ENCODE peak calls at places on chromosomes 12 and 14, in four cellular contexts. E is left lung; O is prostate gland; H is CD4-positive, CD25-positive, alpha-beta regulatory T cell. S is an unnamed sample.

GRCh38 chr12:62468394-62468793 is 1.8 kb downstream of the MON2 start:
- DNase-seq in H (no peak), E (no peak), O (no peak), S (no peak)

GRCh38 chr12:63753743-63754142 is 26.0 kb upstream of the RXYLT1 start:
- DNase-seq in H (no peak), E (no peak), O (no peak), S (no peak)

GRCh38 chr12:116818341-116818856 is 62.8 kb downstream of the HRK start:
- DNase-seq in O (peak; percentile 36), E (no peak), H (no peak), S (no peak)

GRCh38 chr12:53097564-53098353 is at the start of gene IGFBP6:
- DNase-seq in O (no peak), H (peak; percentile 49), E (peak; percentile 90), S (peak; percentile 89)

GRCh38 chr14:57295261-57295660 is 26.5 kb downstream of the AP5M1 start:
- DNase-seq in E (no peak), O (no peak), H (no peak), S (no peak)

GRCh38 chr14:32208490-32208889 is 5.4 kb upstream of the RNU6-8 start:
- DNase-seq in H (no peak), O (no peak), E (no peak), S (no peak)

GRCh38 chr14:87522575-87522974 is 470.4 kb downstream of the GALC start:
- DNase-seq in H (no peak), E (no peak), O (no peak), S (peak; percentile 14)

GRCh38 chr12:6169107-6169440 is 31.1 kb upstream of the CD9 start:
- DNase-seq in E (no peak), H (no peak), O (no peak), S (no peak)

GRCh38 chr14:54348001-54348611 is 48.7 kb upstream of the CDKN3 start:
- DNase-seq in H (no peak), O (peak; percentile 43), E (no peak), S (no peak)

GRCh38 chr14:63510538-63510937 is 32.6 kb downstream of the PPP2R5E start:
- DNase-seq in H (no peak), E (no peak), O (no peak), S (no peak)

GRCh38 chr14:39946796-39947195 is 514.6 kb upstream of the FBXO33 start:
- DNase-seq in O (no peak), E (no peak), H (no peak), S (no peak)

GRCh38 chr12:27244680-27245005 is 557 bp downstream of the STK38L start:
- DNase-seq in O (no peak), H (no peak), E (no peak), S (no peak)

GRCh38 chr14:104554088-104554607 is 25.4 kb upstream of the C14orf180 start:
- DNase-seq in O (no peak), H (no peak), E (peak; percentile 65), S (no peak)

GRCh38 chr12:26746315-26746714 is 86.7 kb downstream of the ITPR2 start:
- DNase-seq in O (no peak), H (no peak), E (no peak), S (no peak)

GRCh38 chr14:59317782-59318505 is 129.5 kb downstream of the DAAM1 start:
- DNase-seq in O (no peak), H (no peak), E (no peak), S (no peak)

GRCh38 chr12:15688202-15688736 is 100.9 kb downstream of the EPS8 start:
- DNase-seq in E (peak; percentile 60), O (no peak), H (no peak), S (no peak)

GRCh38 chr12:57604454-57605307 is at the start of gene DTX3:
- DNase-seq in H (peak; percentile 23), O (peak; percentile 66), E (no peak), S (no peak)

GRCh38 chr12:106157802-106158201 is 19.0 kb upstream of the NUAK1 start:
- DNase-seq in O (no peak), E (no peak), H (no peak), S (no peak)

GRCh38 chr12:93514853-93515252 is 47.5 kb downstream of the MRPL42 start:
- DNase-seq in H (no peak), O (no peak), E (no peak), S (no peak)

GRCh38 chr12:30507576-30507975 is 188.1 kb downstream of the IPO8 start:
- DNase-seq in H (no peak), O (no peak), E (no peak), S (no peak)

GRCh38 chr14:51668870-51669269 is 17.2 kb downstream of the FRMD6 start:
- DNase-seq in O (no peak), H (no peak), E (no peak), S (no peak)

GRCh38 chr12:128449146-128449894 is 182.3 kb downstream of the TMEM132C start:
- DNase-seq in E (no peak), H (no peak), O (no peak), S (no peak)

GRCh38 chr14:55889124-55889523 is 229.1 kb upstream of the PELI2 start:
- DNase-seq in H (no peak), O (peak; percentile 91), E (no peak), S (no peak)
- H3K27ac ChIP-seq in H (no peak overlapping the region), O (peak overlapping the region; percentile 53), E (no peak overlapping the region), S (no peak overlapping the region)

DNA sequence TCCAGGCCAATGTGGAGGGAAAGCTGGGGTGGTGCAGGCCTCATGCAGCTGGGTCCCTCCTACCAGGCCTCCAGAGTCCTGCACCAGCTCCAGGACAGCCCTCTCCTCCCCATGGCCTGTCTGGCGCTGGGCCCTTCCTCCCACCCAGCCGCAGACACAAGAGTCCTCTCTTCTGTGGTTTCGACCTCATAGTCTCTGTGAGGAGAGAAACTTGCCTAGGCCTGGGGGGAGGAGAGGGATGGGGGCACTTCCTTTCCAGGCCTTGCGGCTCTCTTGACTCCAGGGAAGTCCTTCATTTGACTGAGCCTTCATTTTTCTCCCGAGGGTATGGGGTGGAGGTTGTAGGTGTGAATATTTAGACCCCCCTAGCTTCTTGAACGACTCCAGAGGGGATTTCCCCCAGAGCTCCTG is 2.3 kb downstream of the MMP14 start:
- DNase-seq in H (no peak), E (no peak), O (no peak), S (no peak)
- H3K27ac ChIP-seq in H (no peak overlapping the region), E (peak overlapping the region; percentile 95), O (peak overlapping the region; percentile 92), S (peak overlapping the region; percentile 87)

GRCh38 chr12:11824069-11824468 is 174.6 kb downstream of the ETV6 start:
- DNase-seq in O (no peak), E (no peak), H (no peak), S (no peak)

GRCh38 chr12:11823593-11823992 is 174.1 kb downstream of the ETV6 start:
- DNase-seq in H (no peak), E (no peak), O (no peak), S (no peak)

GRCh38 chr12:11824736-11825135 is 175.3 kb downstream of the ETV6 start:
- DNase-seq in E (no peak), O (no peak), H (no peak), S (no peak)

GRCh38 chr12:11826607-11827006 is 177.1 kb downstream of the ETV6 start:
- DNase-seq in E (no peak), H (no peak), O (no peak), S (no peak)

DNA sequence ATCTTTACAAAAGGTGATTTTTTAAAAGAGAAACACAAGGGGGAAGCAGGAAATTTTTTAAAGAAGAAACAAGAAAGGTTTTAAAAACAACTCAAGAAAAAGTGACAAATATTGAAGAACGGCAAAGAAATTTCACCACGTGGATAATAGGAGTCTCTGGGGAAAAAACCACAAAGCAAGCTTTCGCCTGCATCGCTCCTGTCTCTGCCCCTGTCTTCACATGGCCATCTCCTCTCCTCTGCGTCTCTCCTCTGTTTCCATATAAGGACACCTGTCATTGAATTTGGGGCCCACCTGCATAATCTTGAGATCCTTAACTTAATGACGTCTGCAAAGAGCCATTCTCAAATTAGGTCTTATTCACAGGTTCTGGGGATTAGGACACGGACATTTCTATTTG is 175.8 kb downstream of the ETV6 start:
- DNase-seq in E (no peak), O (no peak), H (no peak), S (no peak)
- H3K27ac ChIP-seq in E (no peak overlapping the region), O (no peak overlapping the region), H (no peak overlapping the region), S (no peak overlapping the region)

GRCh38 chr12:112948806-112949205 is 10.5 kb downstream of the OAS3 start:
- DNase-seq in O (no peak), E (no peak), H (no peak), S (no peak)

GRCh38 chr12:112946236-112947000 is 8.1 kb downstream of the OAS3 start:
- DNase-seq in H (no peak), E (no peak), O (no peak), S (no peak)

GRCh38 chr12:112947761-112948160 is 9.5 kb downstream of the OAS3 start:
- DNase-seq in E (no peak), O (no peak), H (no peak), S (no peak)

GRCh38 chr12:112945515-112945914 is 7.2 kb downstream of the OAS3 start:
- DNase-seq in H (no peak), E (no peak), O (no peak), S (no peak)

GRCh38 chr12:112947314-112947713 is 9.0 kb downstream of the OAS3 start:
- DNase-seq in O (no peak), E (no peak), H (no peak), S (no peak)
- H3K27ac ChIP-seq in O (no peak overlapping the region), E (no peak overlapping the region), H (no peak overlapping the region), S (no peak overlapping the region)

DNA sequence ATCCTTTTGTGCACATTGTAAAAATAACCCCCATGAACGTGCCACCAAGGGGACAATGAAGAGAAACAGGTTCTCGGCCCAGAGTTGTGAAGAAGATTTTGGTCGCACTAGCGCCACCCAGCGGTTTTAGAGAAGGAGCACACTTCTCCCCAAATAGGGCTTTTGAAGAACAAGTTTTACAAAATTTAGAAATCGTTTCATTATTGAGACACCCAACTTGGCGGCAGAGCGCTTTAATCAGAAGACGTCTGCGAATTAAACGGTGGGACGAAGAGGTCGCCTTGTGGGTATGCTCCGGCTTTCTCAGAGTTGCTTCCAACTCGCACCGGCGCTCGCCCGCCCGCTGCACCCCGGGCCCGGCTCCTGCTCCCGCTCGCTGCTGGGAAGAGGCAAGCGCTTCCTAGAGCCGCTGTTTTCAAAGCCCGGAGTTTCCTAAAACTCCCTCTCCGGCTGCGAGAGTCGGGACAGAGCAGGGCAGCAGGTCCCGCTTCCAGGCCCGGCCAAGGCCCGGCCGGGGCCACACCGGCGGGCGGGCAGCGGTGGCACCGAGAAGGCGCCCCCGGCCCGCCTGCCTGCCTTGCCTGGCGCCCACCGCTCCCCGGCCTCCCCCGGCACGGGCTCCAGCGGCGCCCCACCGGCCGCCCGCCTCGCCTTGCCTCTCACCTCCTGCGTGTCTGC is 672 bp downstream of the FOXA1 start:
- DNase-seq in H (no peak), O (peak; percentile 90), E (no peak), S (peak; percentile 72)
- H3K27ac ChIP-seq in H (no peak overlapping the region), O (peak overlapping the region; percentile 96), E (peak overlapping the region; percentile 87), S (peak overlapping the region; percentile 47)

DNA sequence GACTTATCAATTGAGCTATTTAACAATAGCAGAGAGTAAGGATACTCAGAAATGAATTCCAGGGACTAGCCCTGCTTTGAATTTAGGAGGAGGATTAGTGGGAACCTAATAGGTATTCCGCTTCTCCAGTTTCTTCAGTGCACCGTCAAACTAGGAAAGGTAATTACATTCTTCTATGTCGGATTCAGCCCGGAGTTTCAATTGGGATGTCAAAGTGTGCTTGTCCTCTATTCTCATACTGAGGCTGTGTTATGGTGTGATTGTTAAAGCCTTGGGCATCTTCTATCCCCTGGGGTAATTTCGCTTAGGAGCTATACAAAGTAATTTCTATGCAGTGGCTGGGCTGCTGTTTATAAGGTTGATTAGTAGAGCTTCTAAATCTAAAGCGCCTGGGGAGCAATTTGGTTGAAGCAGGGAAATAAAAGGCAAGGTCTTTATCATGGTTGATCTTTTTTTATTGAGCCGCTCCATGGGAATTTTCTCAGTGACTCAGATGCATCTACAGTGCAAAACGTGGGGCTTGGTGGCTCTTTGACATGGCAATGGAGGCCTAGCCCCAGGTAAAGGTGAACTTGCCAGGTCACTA is 399.6 kb downstream of the ZFP36L1 start:
- DNase-seq in E (no peak), H (no peak), O (no peak), S (no peak)
- H3K27ac ChIP-seq in E (peak overlapping the region; percentile 74), H (no peak overlapping the region), O (no peak overlapping the region), S (no peak overlapping the region)

S was measured in pancreas.